ENCODE peak calls at places on chromosomes 7 and 10, in ten cellular contexts. One of them, this sample, is unnamed.

GRCh38 chr7:137007001-137007725 is 138.7 kb downstream of the CHRM2 start:
- DNase-seq in fibroblast of the aortic adventitia: no peak
- DNase-seq in epithelial cell of proximal tubule: no peak
- DNase-seq in SK-N-MC: no peak
- DNase-seq in choroid plexus epithelial cell: peak; percentile 41
- DNase-seq in brain microvascular endothelial cell: peak; percentile 21
- DNase-seq in CD8-positive, alpha-beta T cell: no peak
- DNase-seq in lower lobe of right lung: no peak
- DNase-seq in fibroblast of mammary gland: no peak
- DNase-seq in tibial artery: no peak
- DNase-seq in this sample: peak; percentile 33

GRCh38 chr7:43648725-43649406 is 66.0 kb downstream of the STK17A start:
- DNase-seq in fibroblast of the aortic adventitia: peak; percentile 74
- DNase-seq in epithelial cell of proximal tubule: no peak
- DNase-seq in SK-N-MC: no peak
- DNase-seq in choroid plexus epithelial cell: peak; percentile 95
- DNase-seq in brain microvascular endothelial cell: peak; percentile 89
- DNase-seq in CD8-positive, alpha-beta T cell: peak; percentile 74
- DNase-seq in lower lobe of right lung: no peak
- DNase-seq in fibroblast of mammary gland: peak; percentile 84
- DNase-seq in tibial artery: no peak
- DNase-seq in this sample: peak; percentile 95

GRCh38 chr7:111098011-111098925 is 7.3 kb downstream of the LRRN3 start:
- DNase-seq in fibroblast of the aortic adventitia: peak; percentile 32
- DNase-seq in epithelial cell of proximal tubule: no peak
- DNase-seq in SK-N-MC: no peak
- DNase-seq in choroid plexus epithelial cell: peak; percentile 80
- DNase-seq in brain microvascular endothelial cell: peak; percentile 58
- DNase-seq in CD8-positive, alpha-beta T cell: peak; percentile 62
- DNase-seq in lower lobe of right lung: no peak
- DNase-seq in fibroblast of mammary gland: peak; percentile 49
- DNase-seq in tibial artery: peak; percentile 59
- DNase-seq in this sample: peak; percentile 64

GRCh38 chr10:65811931-65812525 is 1113.8 kb upstream of the LRRTM3 start:
- DNase-seq in fibroblast of the aortic adventitia: no peak
- DNase-seq in epithelial cell of proximal tubule: no peak
- DNase-seq in SK-N-MC: no peak
- DNase-seq in choroid plexus epithelial cell: no peak
- DNase-seq in brain microvascular endothelial cell: no peak
- DNase-seq in CD8-positive, alpha-beta T cell: no peak
- DNase-seq in lower lobe of right lung: peak; percentile 39
- DNase-seq in fibroblast of mammary gland: no peak
- DNase-seq in tibial artery: no peak
- DNase-seq in this sample: no peak

GRCh38 chr10:95229724-95230627 is 35.9 kb downstream of the ACSM6 start:
- DNase-seq in fibroblast of the aortic adventitia: peak; percentile 94
- DNase-seq in epithelial cell of proximal tubule: peak; percentile 97
- DNase-seq in SK-N-MC: no peak
- DNase-seq in choroid plexus epithelial cell: peak; percentile 97
- DNase-seq in brain microvascular endothelial cell: peak; percentile 94
- DNase-seq in CD8-positive, alpha-beta T cell: no peak
- DNase-seq in lower lobe of right lung: no peak
- DNase-seq in fibroblast of mammary gland: peak; percentile 98
- DNase-seq in tibial artery: no peak
- DNase-seq in this sample: peak; percentile 94

GRCh38 chr10:127937915-127938440 is 31.1 kb downstream of the PTPRE start:
- DNase-seq in fibroblast of the aortic adventitia: no peak
- DNase-seq in epithelial cell of proximal tubule: no peak
- DNase-seq in SK-N-MC: no peak
- DNase-seq in choroid plexus epithelial cell: no peak
- DNase-seq in brain microvascular endothelial cell: no peak
- DNase-seq in CD8-positive, alpha-beta T cell: no peak
- DNase-seq in lower lobe of right lung: no peak
- DNase-seq in fibroblast of mammary gland: no peak
- DNase-seq in tibial artery: no peak
- DNase-seq in this sample: no peak

GRCh38 chr10:62017141-62017870 is 115.8 kb downstream of the ARID5B start:
- DNase-seq in fibroblast of the aortic adventitia: no peak
- DNase-seq in epithelial cell of proximal tubule: no peak
- DNase-seq in SK-N-MC: no peak
- DNase-seq in choroid plexus epithelial cell: no peak
- DNase-seq in brain microvascular endothelial cell: no peak
- DNase-seq in CD8-positive, alpha-beta T cell: no peak
- DNase-seq in lower lobe of right lung: no peak
- DNase-seq in fibroblast of mammary gland: peak; percentile 66
- DNase-seq in tibial artery: no peak
- DNase-seq in this sample: no peak

GRCh38 chr7:66758964-66759628 is 18.6 kb downstream of the RABGEF1 start:
- DNase-seq in fibroblast of the aortic adventitia: no peak
- DNase-seq in epithelial cell of proximal tubule: no peak
- DNase-seq in SK-N-MC: no peak
- DNase-seq in choroid plexus epithelial cell: peak; percentile 42
- DNase-seq in brain microvascular endothelial cell: peak; percentile 9
- DNase-seq in CD8-positive, alpha-beta T cell: no peak
- DNase-seq in lower lobe of right lung: peak; percentile 67
- DNase-seq in fibroblast of mammary gland: peak; percentile 22
- DNase-seq in tibial artery: no peak
- DNase-seq in this sample: no peak

GRCh38 chr10:102645388-102645740 is 1.1 kb downstream of the TRIM8 start:
- DNase-seq in fibroblast of the aortic adventitia: no peak
- DNase-seq in epithelial cell of proximal tubule: peak; percentile 56
- DNase-seq in SK-N-MC: no peak
- DNase-seq in choroid plexus epithelial cell: no peak
- DNase-seq in brain microvascular endothelial cell: peak; percentile 53
- DNase-seq in CD8-positive, alpha-beta T cell: peak; percentile 43
- DNase-seq in lower lobe of right lung: peak; percentile 89
- DNase-seq in fibroblast of mammary gland: peak; percentile 72
- DNase-seq in tibial artery: peak; percentile 88
- DNase-seq in this sample: no peak

GRCh38 chr10:113133497-113133896 is 183.4 kb downstream of the TCF7L2 start:
- DNase-seq in fibroblast of the aortic adventitia: peak; percentile 85
- DNase-seq in epithelial cell of proximal tubule: no peak
- DNase-seq in SK-N-MC: no peak
- DNase-seq in choroid plexus epithelial cell: peak; percentile 68
- DNase-seq in brain microvascular endothelial cell: peak; percentile 12
- DNase-seq in CD8-positive, alpha-beta T cell: no peak
- DNase-seq in lower lobe of right lung: no peak
- DNase-seq in fibroblast of mammary gland: peak; percentile 63
- DNase-seq in tibial artery: no peak
- DNase-seq in this sample: peak; percentile 56
- H3K4me3 ChIP-seq in fibroblast of the aortic adventitia: no peak overlapping the region
- H3K4me3 ChIP-seq in epithelial cell of proximal tubule: no peak overlapping the region
- H3K4me3 ChIP-seq in SK-N-MC: no peak overlapping the region
- H3K4me3 ChIP-seq in choroid plexus epithelial cell: no peak overlapping the region
- H3K4me3 ChIP-seq in brain microvascular endothelial cell: no peak overlapping the region
- H3K4me3 ChIP-seq in CD8-positive, alpha-beta T cell: no peak overlapping the region
- H3K4me3 ChIP-seq in lower lobe of right lung: no peak overlapping the region
- H3K4me3 ChIP-seq in fibroblast of mammary gland: no peak overlapping the region
- H3K4me3 ChIP-seq in tibial artery: no peak overlapping the region
- H3K4me3 ChIP-seq in this sample: no peak overlapping the region

DNA sequence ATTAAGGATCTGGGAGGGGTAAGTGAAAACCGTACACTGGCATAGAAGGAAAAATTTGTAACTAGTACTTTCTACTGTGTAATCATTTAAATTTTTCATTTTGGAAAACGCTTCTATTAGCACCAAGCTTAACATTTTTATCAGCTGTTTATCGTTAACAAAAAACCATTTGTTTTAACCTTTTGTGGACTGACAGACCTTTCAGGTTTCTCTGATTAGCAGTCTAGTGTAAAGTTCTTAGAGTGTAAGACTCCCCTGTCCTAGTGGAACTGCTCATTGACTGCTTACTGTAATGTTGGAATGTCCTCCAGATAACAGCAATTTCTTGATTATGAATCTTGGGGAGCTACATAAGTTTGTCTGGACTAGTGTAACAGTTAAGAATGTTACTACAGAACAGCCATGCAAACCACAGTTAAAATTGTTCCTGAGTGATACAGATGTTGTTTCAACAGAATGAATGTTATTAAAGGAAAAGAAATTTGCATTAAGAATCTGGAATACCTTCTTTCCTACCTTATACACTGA is 2.0 kb downstream of the DBF4 start:
- DNase-seq in fibroblast of the aortic adventitia: peak; percentile 48
- DNase-seq in epithelial cell of proximal tubule: no peak
- DNase-seq in SK-N-MC: no peak
- DNase-seq in choroid plexus epithelial cell: peak; percentile 49
- DNase-seq in brain microvascular endothelial cell: no peak
- DNase-seq in CD8-positive, alpha-beta T cell: no peak
- DNase-seq in lower lobe of right lung: no peak
- DNase-seq in fibroblast of mammary gland: peak; percentile 21
- DNase-seq in tibial artery: no peak
- DNase-seq in this sample: peak; percentile 29
- H3K4me3 ChIP-seq in fibroblast of the aortic adventitia: peak overlapping the region; percentile 87
- H3K4me3 ChIP-seq in epithelial cell of proximal tubule: peak overlapping the region; percentile 95
- H3K4me3 ChIP-seq in SK-N-MC: peak overlapping the region; percentile 94
- H3K4me3 ChIP-seq in choroid plexus epithelial cell: peak overlapping the region; percentile 89
- H3K4me3 ChIP-seq in brain microvascular endothelial cell: peak overlapping the region; percentile 85
- H3K4me3 ChIP-seq in CD8-positive, alpha-beta T cell: no peak overlapping the region
- H3K4me3 ChIP-seq in lower lobe of right lung: no peak overlapping the region
- H3K4me3 ChIP-seq in fibroblast of mammary gland: peak overlapping the region; percentile 78
- H3K4me3 ChIP-seq in tibial artery: peak overlapping the region; percentile 90
- H3K4me3 ChIP-seq in this sample: peak overlapping the region; percentile 95

GRCh38 chr7:27108390-27109127 is 6.1 kb upstream of the HOXA2 start:
- DNase-seq in fibroblast of the aortic adventitia: peak; percentile 69
- DNase-seq in epithelial cell of proximal tubule: no peak
- DNase-seq in SK-N-MC: no peak
- DNase-seq in choroid plexus epithelial cell: no peak
- DNase-seq in brain microvascular endothelial cell: no peak
- DNase-seq in CD8-positive, alpha-beta T cell: no peak
- DNase-seq in lower lobe of right lung: peak; percentile 54
- DNase-seq in fibroblast of mammary gland: peak; percentile 75
- DNase-seq in tibial artery: no peak
- DNase-seq in this sample: peak; percentile 86

GRCh38 chr7:27109533-27110162 is 7.2 kb upstream of the HOXA2 start:
- DNase-seq in fibroblast of the aortic adventitia: peak; percentile 12
- DNase-seq in epithelial cell of proximal tubule: no peak
- DNase-seq in SK-N-MC: no peak
- DNase-seq in choroid plexus epithelial cell: no peak
- DNase-seq in brain microvascular endothelial cell: no peak
- DNase-seq in CD8-positive, alpha-beta T cell: no peak
- DNase-seq in lower lobe of right lung: no peak
- DNase-seq in fibroblast of mammary gland: no peak
- DNase-seq in tibial artery: no peak
- DNase-seq in this sample: peak; percentile 40

GRCh38 chr7:27111753-27112277 is 9.3 kb upstream of the HOXA2 start:
- DNase-seq in fibroblast of the aortic adventitia: no peak
- DNase-seq in epithelial cell of proximal tubule: no peak
- DNase-seq in SK-N-MC: no peak
- DNase-seq in choroid plexus epithelial cell: no peak
- DNase-seq in brain microvascular endothelial cell: no peak
- DNase-seq in CD8-positive, alpha-beta T cell: no peak
- DNase-seq in lower lobe of right lung: no peak
- DNase-seq in fibroblast of mammary gland: no peak
- DNase-seq in tibial artery: no peak
- DNase-seq in this sample: no peak

GRCh38 chr7:27110977-27111752 is 8.7 kb upstream of the HOXA2 start:
- DNase-seq in fibroblast of the aortic adventitia: peak; percentile 95
- DNase-seq in epithelial cell of proximal tubule: no peak
- DNase-seq in SK-N-MC: no peak
- DNase-seq in choroid plexus epithelial cell: no peak
- DNase-seq in brain microvascular endothelial cell: no peak
- DNase-seq in CD8-positive, alpha-beta T cell: no peak
- DNase-seq in lower lobe of right lung: no peak
- DNase-seq in fibroblast of mammary gland: peak; percentile 91
- DNase-seq in tibial artery: no peak
- DNase-seq in this sample: peak; percentile 93

DNA sequence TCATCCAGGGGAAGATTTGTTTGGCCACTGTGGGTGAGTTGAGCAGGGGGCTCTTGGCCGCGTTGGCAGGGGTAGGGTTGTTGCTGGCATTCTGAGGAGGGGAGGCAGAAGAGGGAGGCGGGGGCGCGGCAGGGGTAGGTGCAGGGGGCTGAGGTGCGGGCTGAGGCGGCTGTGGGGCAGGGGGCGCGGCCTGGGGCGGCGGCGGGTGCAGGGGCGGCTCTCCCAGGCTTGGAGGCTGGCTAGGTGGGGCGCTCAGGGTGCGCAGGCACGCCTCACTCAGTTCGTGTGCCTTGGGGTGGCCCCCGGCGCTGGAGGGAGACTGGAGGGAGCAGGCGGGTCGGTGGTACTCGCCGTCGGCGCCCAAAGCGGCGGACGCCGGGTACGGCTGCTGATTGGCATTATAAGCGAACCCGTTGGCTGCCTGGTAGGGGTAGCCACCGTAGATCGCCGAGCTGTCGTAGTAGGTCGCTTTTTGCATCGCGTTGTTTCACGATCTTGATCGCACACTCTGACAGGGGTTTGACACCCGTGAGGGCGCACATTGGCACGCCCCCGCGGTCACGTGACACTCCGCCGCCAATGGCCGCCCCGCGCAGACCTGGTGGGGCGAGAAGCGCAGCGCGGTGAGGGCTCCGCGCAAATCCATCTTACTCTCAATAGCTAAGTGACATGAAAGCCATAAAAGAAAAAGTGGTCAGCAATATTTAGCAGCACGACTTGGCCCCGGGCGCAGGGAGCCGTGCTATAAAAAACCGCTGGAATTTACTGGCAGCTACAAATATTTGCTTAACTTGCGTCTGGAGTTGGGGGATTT is 7.9 kb upstream of the HOXA2 start:
- DNase-seq in fibroblast of the aortic adventitia: peak; percentile 90
- DNase-seq in epithelial cell of proximal tubule: no peak
- DNase-seq in SK-N-MC: peak; percentile 24
- DNase-seq in choroid plexus epithelial cell: no peak
- DNase-seq in brain microvascular endothelial cell: no peak
- DNase-seq in CD8-positive, alpha-beta T cell: no peak
- DNase-seq in lower lobe of right lung: peak; percentile 49
- DNase-seq in fibroblast of mammary gland: peak; percentile 69
- DNase-seq in tibial artery: peak; percentile 81
- DNase-seq in this sample: peak; percentile 97
- H3K4me3 ChIP-seq in fibroblast of the aortic adventitia: peak overlapping the region; percentile 78
- H3K4me3 ChIP-seq in epithelial cell of proximal tubule: peak overlapping the region; percentile 74
- H3K4me3 ChIP-seq in SK-N-MC: peak overlapping the region; percentile 42
- H3K4me3 ChIP-seq in choroid plexus epithelial cell: no peak overlapping the region
- H3K4me3 ChIP-seq in brain microvascular endothelial cell: peak overlapping the region; percentile 30
- H3K4me3 ChIP-seq in CD8-positive, alpha-beta T cell: no peak overlapping the region
- H3K4me3 ChIP-seq in lower lobe of right lung: peak overlapping the region; percentile 28
- H3K4me3 ChIP-seq in fibroblast of mammary gland: peak overlapping the region; percentile 31
- H3K4me3 ChIP-seq in tibial artery: peak overlapping the region; percentile 39
- H3K4me3 ChIP-seq in this sample: peak overlapping the region; percentile 89

DNA sequence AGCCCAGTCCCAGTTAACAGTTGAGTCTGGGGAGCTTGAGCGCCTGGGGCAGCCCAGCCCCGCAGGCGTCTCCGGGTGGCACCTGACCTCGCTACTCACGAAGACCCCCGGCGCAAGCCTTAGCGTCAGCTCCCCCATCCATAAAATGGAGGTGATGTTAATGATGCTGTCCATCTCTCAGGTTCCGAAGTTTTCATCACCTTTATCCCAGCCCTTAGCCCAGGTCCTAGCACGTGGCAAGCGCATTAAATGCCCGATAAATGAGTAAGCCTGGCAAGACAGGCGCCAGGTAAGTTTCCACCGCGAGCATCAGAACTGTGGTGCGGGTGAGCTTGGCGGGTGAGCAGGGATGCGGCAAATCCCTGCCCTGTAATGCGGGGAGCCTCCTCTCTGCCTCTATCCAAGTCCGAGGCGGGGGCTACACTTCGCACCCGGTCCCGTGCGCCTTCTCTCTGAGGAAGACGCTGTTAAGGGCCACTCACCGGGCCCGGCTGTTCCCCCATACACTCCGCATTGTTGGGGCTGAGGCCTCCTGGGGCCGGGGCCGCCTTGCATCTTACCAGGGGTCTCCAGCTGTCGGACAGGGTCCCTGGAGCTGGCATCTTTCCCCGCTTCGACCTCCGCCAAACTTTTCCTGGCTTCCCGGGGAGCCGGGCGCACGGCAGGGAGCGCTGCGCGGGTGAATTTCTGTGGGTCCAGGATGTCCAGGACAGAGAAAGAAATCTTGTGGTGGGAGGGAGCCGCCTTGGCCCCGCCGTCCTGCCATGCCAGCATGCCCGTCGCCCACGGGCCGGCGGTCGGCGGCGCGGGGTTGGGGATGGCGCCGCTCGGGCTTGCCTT is 445 bp downstream of the NKX1-2 start:
- DNase-seq in fibroblast of the aortic adventitia: no peak
- DNase-seq in epithelial cell of proximal tubule: no peak
- DNase-seq in SK-N-MC: no peak
- DNase-seq in choroid plexus epithelial cell: no peak
- DNase-seq in brain microvascular endothelial cell: no peak
- DNase-seq in CD8-positive, alpha-beta T cell: no peak
- DNase-seq in lower lobe of right lung: no peak
- DNase-seq in fibroblast of mammary gland: no peak
- DNase-seq in tibial artery: no peak
- DNase-seq in this sample: no peak
- H3K4me3 ChIP-seq in fibroblast of the aortic adventitia: no peak overlapping the region
- H3K4me3 ChIP-seq in epithelial cell of proximal tubule: no peak overlapping the region
- H3K4me3 ChIP-seq in SK-N-MC: peak overlapping the region; percentile 54
- H3K4me3 ChIP-seq in choroid plexus epithelial cell: no peak overlapping the region
- H3K4me3 ChIP-seq in brain microvascular endothelial cell: no peak overlapping the region
- H3K4me3 ChIP-seq in CD8-positive, alpha-beta T cell: no peak overlapping the region
- H3K4me3 ChIP-seq in lower lobe of right lung: peak overlapping the region; percentile 14
- H3K4me3 ChIP-seq in fibroblast of mammary gland: no peak overlapping the region
- H3K4me3 ChIP-seq in tibial artery: no peak overlapping the region
- H3K4me3 ChIP-seq in this sample: no peak overlapping the region

This sample was measured in astrocyte of the spinal cord.